ENCODE peak calls at places on chromosomes 3 and 15, in seven cellular contexts. A is GM23248; G is cardiac septum; C is HEK293T; S is HCT116; L is fibroblast of pulmonary artery; P is activated CD4-positive, alpha-beta T cell treated with anti-CD3 and anti-CD28 coated beads, Interleukin-2, amount 10 ng/mL, durations not matched to agents 7 days and 5 days. O is an unnamed sample.

GRCh38 chr3:14451844-14452533 is 49.6 kb downstream of the SLC6A6 start:
- DNase-seq in A (peak; percentile 96), G (no peak), C (peak; percentile 27), S (no peak), L (peak; percentile 92), P (no peak), O (peak; percentile 90)

GRCh38 chr3:79651536-79652065 is 116.2 kb downstream of the ROBO1 start:
- DNase-seq in A (no peak), G (no peak), C (peak; percentile 45), S (no peak), L (no peak), P (no peak), O (peak; percentile 77)

GRCh38 chr3:196938124-196938523 is 4.2 kb downstream of the NCBP2 start:
- DNase-seq in A (no peak), G (no peak), C (no peak), S (no peak), L (no peak), P (no peak), O (no peak)

GRCh38 chr15:88331291-88331690 is 74.8 kb upstream of the NTRK3 start:
- DNase-seq in A (peak; percentile 60), G (no peak), C (peak; percentile 84), S (peak; percentile 72), L (peak; percentile 31), P (peak; percentile 55), O (peak; percentile 54)

GRCh38 chr15:29102911-29103824 is 166.5 kb downstream of the NSMCE3 start:
- DNase-seq in A (peak; percentile 65), G (no peak), C (no peak), S (no peak), L (no peak), P (no peak), O (no peak)

GRCh38 chr3:33706056-33706455 is 12.0 kb downstream of the CLASP2 start:
- DNase-seq in A (no peak), G (no peak), C (no peak), S (no peak), L (no peak), P (no peak), O (no peak)

GRCh38 chr15:83734487-83734886 is 80.6 kb downstream of the ADAMTSL3 start:
- DNase-seq in A (peak; percentile 3), G (no peak), C (peak; percentile 36), S (peak; percentile 18), L (peak; percentile 38), P (no peak), O (peak; percentile 58)

GRCh38 chr3:141266797-141267555 is 35.4 kb downstream of the PXYLP1 start:
- DNase-seq in A (no peak), G (no peak), C (no peak), S (no peak), L (no peak), P (peak; percentile 58), O (no peak)

GRCh38 chr15:78265752-78266224 is 1.4 kb downstream of the DNAJA4 start:
- DNase-seq in A (peak; percentile 24), G (peak; percentile 47), C (no peak), S (no peak), L (peak; percentile 17), P (no peak), O (no peak)

GRCh38 chr3:53192608-53193007 is 31.6 kb downstream of the PRKCD start:
- DNase-seq in A (no peak), G (no peak), C (no peak), S (no peak), L (no peak), P (no peak), O (no peak)

GRCh38 chr3:14652-15051 is 181.9 kb upstream of the CHL1 start:
- DNase-seq in A (no peak), G (no peak), C (no peak), S (no peak), L (no peak), P (no peak), O (no peak)

GRCh38 chr3:30672287-30672735 is 65.9 kb downstream of the TGFBR2 start:
- DNase-seq in A (no peak), G (no peak), C (no peak), S (no peak), L (no peak), P (no peak), O (no peak)

GRCh38 chr15:77033729-77034619 is 36.9 kb downstream of the TSPAN3 start:
- DNase-seq in A (no peak), G (peak; percentile 66), C (no peak), S (no peak), L (no peak), P (no peak), O (no peak)

GRCh38 chr3:16178628-16178988 is 4.1 kb downstream of the GALNT15 start:
- DNase-seq in A (no peak), G (no peak), C (no peak), S (no peak), L (no peak), P (no peak), O (no peak)

O was measured in ACHN.